ENCODE peak calls at places on chromosome 21, in eight cellular contexts. O is GM10248, F is astrocyte, P is choroid plexus epithelial cell, D is left lung, N is heart right ventricle, W is AG04450, X is endothelial cell. B is an unnamed sample.

GRCh38 chr21:15625363-15625762 is 104.4 kb upstream of the USP25 start:
- DNase-seq in O (no peak), F (no peak), P (peak), D (no peak), N (no peak), W (no peak), X (no peak), B (no peak)

GRCh38 chr21:36544545-36544944 is 64.6 kb upstream of the CLDN14 start:
- DNase-seq in O (no peak), F (no peak), P (no peak), D (no peak), N (no peak), W (no peak), X (no peak), B (no peak)

GRCh38 chr21:44441581-44442265 is 13.6 kb upstream of the LRRC3 start:
- DNase-seq in O (no peak), F (no peak), P (no peak), D (no peak), N (no peak), W (no peak), X (no peak), B (peak)

GRCh38 chr21:38968887-38969543 is 163.3 kb downstream of the ETS2 start:
- DNase-seq in O (no peak), F (no peak), P (no peak), D (no peak), N (no peak), W (no peak), X (no peak), B (no peak)

GRCh38 chr21:14533555-14534400 is 12.3 kb downstream of the SAMSN1 start:
- DNase-seq in O (peak), F (peak), P (peak), D (no peak), N (no peak), W (no peak), X (no peak), B (no peak)

GRCh38 chr21:37335053-37335452 is 31.5 kb upstream of the DYRK1A start:
- DNase-seq in O (no peak), F (no peak), P (no peak), D (no peak), N (no peak), W (no peak), X (no peak), B (no peak)

GRCh38 chr21:38277501-38278111 is 20.8 kb downstream of the KCNJ15 start:
- DNase-seq in O (no peak), F (peak), P (peak), D (peak), N (no peak), W (peak), X (no peak), B (peak)

GRCh38 chr21:45542242-45542666 is at the start of gene SLC19A1:
- DNase-seq in O (peak), F (no peak), P (peak), D (peak), N (peak), W (no peak), X (peak), B (peak)

GRCh38 chr21:28100366-28100765 is 892.3 kb downstream of the LTN1 start:
- DNase-seq in O (no peak), F (no peak), P (no peak), D (no peak), N (no peak), W (no peak), X (no peak), B (no peak)

GRCh38 chr21:46096997-46097825 is 701 bp upstream of the COL6A2 start:
- DNase-seq in O (peak), F (no peak), P (no peak), D (no peak), N (peak), W (no peak), X (peak), B (peak)

GRCh38 chr21:44509539-44509938 is 30.5 kb downstream of the KRTAP10-1 start:
- DNase-seq in O (no peak), F (no peak), P (no peak), D (peak), N (peak), W (no peak), X (no peak), B (no peak)

GRCh38 chr21:10641107-10641506 is 119.7 kb downstream of the TPTE start:
- DNase-seq in O (no peak), F (no peak), P (no peak), D (no peak), N (no peak), W (no peak), X (no peak), B (no peak)

GRCh38 chr21:45002381-45003204 is 62.8 kb downstream of the SLX9 start:
- DNase-seq in O (no peak), F (no peak), P (no peak), D (no peak), N (no peak), W (no peak), X (no peak), B (peak)

GRCh38 chr21:19535356-19535755 is 1131.8 kb upstream of the TMPRSS15 start:
- DNase-seq in O (no peak), F (no peak), P (no peak), D (no peak), N (no peak), W (no peak), X (no peak), B (no peak)

GRCh38 chr21:38649120-38649519 is 150.8 kb upstream of the ERG start:
- DNase-seq in O (no peak), F (no peak), P (no peak), D (no peak), N (no peak), W (no peak), X (no peak), B (no peak)

GRCh38 chr21:45695086-45695485 is 51.6 kb downstream of the PCBP3 start:
- DNase-seq in O (no peak), F (no peak), P (peak), D (no peak), N (no peak), W (no peak), X (peak), B (no peak)

GRCh38 chr21:21097425-21097824 is 99.2 kb downstream of the NCAM2 start:
- DNase-seq in O (no peak), F (no peak), P (no peak), D (no peak), N (no peak), W (no peak), X (no peak), B (no peak)

GRCh38 chr21:28605138-28605537 is 387.5 kb downstream of the LTN1 start:
- DNase-seq in O (peak), F (no peak), P (no peak), D (no peak), N (no peak), W (no peak), X (no peak), B (no peak)

GRCh38 chr21:35294231-35294898 is 245.3 kb upstream of the RUNX1 start:
- DNase-seq in O (no peak), F (no peak), P (no peak), D (no peak), N (no peak), W (no peak), X (no peak), B (no peak)

GRCh38 chr21:38830667-38831525 is 25.2 kb downstream of the ETS2 start:
- DNase-seq in O (peak), F (no peak), P (no peak), D (no peak), N (no peak), W (no peak), X (no peak), B (no peak)

GRCh38 chr21:34595457-34595856 is 19.5 kb downstream of the RCAN1 start:
- DNase-seq in O (no peak), F (no peak), P (peak), D (no peak), N (no peak), W (no peak), X (no peak), B (no peak)

GRCh38 chr21:46660505-46660904 is 25.0 kb downstream of the PRMT2 start:
- DNase-seq in O (no peak), F (no peak), P (no peak), D (no peak), N (no peak), W (no peak), X (no peak), B (no peak)

GRCh38 chr21:44837537-44837936 is 19.7 kb upstream of the SUMO3 start:
- DNase-seq in O (no peak), F (no peak), P (no peak), D (peak), N (no peak), W (no peak), X (no peak), B (no peak)

GRCh38 chr21:25350056-25350455 is 257.2 kb downstream of the MRPL39 start:
- DNase-seq in O (peak), F (no peak), P (peak), D (no peak), N (no peak), W (no peak), X (peak), B (no peak)

GRCh38 chr21:39006653-39007417 is 176.4 kb downstream of the PSMG1 start:
- DNase-seq in O (no peak), F (no peak), P (peak), D (peak), N (peak), W (no peak), X (no peak), B (no peak)

GRCh38 chr21:20257052-20257451 is 741.2 kb upstream of the NCAM2 start:
- DNase-seq in O (no peak), F (no peak), P (no peak), D (no peak), N (no peak), W (no peak), X (no peak), B (no peak)

GRCh38 chr21:35011681-35012080 is 37.4 kb downstream of the RUNX1 start:
- DNase-seq in O (no peak), F (peak), P (peak), D (no peak), N (no peak), W (peak), X (no peak), B (no peak)

GRCh38 chr21:28445081-28445830 is 547.4 kb downstream of the LTN1 start:
- DNase-seq in O (no peak), F (peak), P (peak), D (no peak), N (no peak), W (peak), X (no peak), B (no peak)

GRCh38 chr21:32256873-32257620 is 21.8 kb downstream of the MIS18A start:
- DNase-seq in O (no peak), F (peak), P (peak), D (peak), N (peak), W (peak), X (no peak), B (no peak)

GRCh38 chr21:16913010-16913409 is 599.8 kb upstream of the CXADR start:
- DNase-seq in O (no peak), F (no peak), P (no peak), D (no peak), N (no peak), W (no peak), X (no peak), B (no peak)

GRCh38 chr21:38365521-38365920 is 108.7 kb downstream of the KCNJ15 start:
- DNase-seq in O (no peak), F (no peak), P (no peak), D (no peak), N (no peak), W (no peak), X (no peak), B (no peak)

GRCh38 chr21:17731554-17731953 is 87.6 kb downstream of the C21orf91 start:
- DNase-seq in O (no peak), F (no peak), P (no peak), D (no peak), N (no peak), W (no peak), X (no peak), B (no peak)

GRCh38 chr21:43866233-43866632 is 1.2 kb downstream of the AGPAT3 start:
- DNase-seq in O (peak), F (peak), P (peak), D (no peak), N (peak), W (no peak), X (no peak), B (no peak)

GRCh38 chr21:45067462-45068285 is 6.7 kb upstream of the ADARB1 start:
- DNase-seq in O (no peak), F (no peak), P (no peak), D (no peak), N (no peak), W (no peak), X (no peak), B (no peak)

GRCh38 chr21:34996304-34997081 is 52.6 kb downstream of the RUNX1 start:
- DNase-seq in O (no peak), F (peak), P (peak), D (peak), N (no peak), W (no peak), X (no peak), B (no peak)

GRCh38 chr21:15255359-15256157 is 190.8 kb upstream of the NRIP1 start:
- DNase-seq in O (no peak), F (no peak), P (no peak), D (no peak), N (peak), W (no peak), X (no peak), B (peak)

GRCh38 chr21:35924714-35925301 is 135.5 kb downstream of the SETD4 start:
- DNase-seq in O (no peak), F (peak), P (peak), D (peak), N (no peak), W (peak), X (no peak), B (peak)

GRCh38 chr21:37367758-37368535 is 1.4 kb downstream of the DYRK1A start:
- DNase-seq in O (peak), F (peak), P (peak), D (peak), N (peak), W (no peak), X (peak), B (no peak)

DNA sequence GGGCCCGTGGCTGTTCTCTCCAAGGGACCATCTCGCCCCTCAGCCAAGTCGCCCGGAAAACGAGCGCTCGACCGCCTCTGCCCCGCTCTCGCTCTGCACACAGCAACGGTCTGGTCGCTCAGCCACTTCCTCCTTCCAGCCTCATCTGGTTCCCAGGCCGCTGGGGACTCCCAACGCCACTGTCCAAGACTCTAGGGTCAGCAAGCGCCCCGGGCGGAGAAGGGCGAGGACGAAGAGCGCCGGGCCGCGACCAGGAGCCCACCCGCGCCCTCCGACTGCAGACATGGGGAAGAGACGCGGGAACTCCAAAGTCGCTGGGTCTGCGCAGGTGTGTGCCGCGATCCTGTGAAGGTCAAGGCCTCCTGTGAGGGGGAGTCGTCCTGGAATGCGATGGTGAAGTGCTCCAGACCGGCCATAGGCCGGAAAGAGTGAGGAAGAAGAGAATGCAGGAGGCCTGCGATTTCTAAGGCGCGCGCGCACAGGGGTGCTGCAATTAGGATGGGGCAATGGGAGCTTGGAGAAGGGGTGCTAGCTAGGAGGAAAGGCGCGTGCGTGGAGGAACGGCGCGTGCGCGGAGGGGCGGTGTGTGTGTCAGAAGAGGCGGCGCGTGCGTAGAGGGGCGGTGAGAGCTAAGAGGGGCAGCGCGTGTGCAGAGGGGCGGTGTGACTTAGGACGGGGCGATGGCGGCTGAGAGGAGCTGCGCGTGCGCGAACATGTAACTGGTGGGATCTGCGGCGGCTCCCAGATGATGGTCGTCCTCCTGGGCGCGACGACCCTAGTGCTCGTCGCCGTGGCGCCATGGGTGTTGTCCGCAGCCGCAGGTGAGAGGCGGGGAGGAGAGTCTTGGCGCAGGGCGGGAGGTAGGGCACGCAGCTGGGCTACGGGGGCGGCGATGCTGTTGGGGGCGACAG is at the start of gene IFNAR1:
- DNase-seq in O (peak), F (peak), P (peak), D (peak), N (peak), W (peak), X (peak), B (peak)
- TF ChIP-seq CTCF in O (no peak), F (no peak), P (peak), D (no peak), N (no peak), W (no peak), X (no peak), B (no peak)

GRCh38 chr21:42652527-42653491 is 612 bp upstream of the PDE9A start:
- DNase-seq in O (no peak), F (no peak), P (peak), D (peak), N (peak), W (no peak), X (peak), B (peak)

GRCh38 chr21:42655797-42656770 is 2.7 kb downstream of the PDE9A start:
- DNase-seq in O (no peak), F (no peak), P (no peak), D (no peak), N (no peak), W (no peak), X (no peak), B (no peak)

GRCh38 chr21:42654913-42655796 is 1.7 kb downstream of the PDE9A start:
- DNase-seq in O (no peak), F (no peak), P (no peak), D (no peak), N (no peak), W (no peak), X (no peak), B (no peak)

GRCh38 chr21:42653492-42654061 is at the start of gene PDE9A:
- DNase-seq in O (no peak), F (no peak), P (no peak), D (no peak), N (no peak), W (no peak), X (peak), B (no peak)

GRCh38 chr21:42654179-42654912 is 925 bp downstream of the PDE9A start:
- DNase-seq in O (peak), F (no peak), P (no peak), D (no peak), N (no peak), W (no peak), X (peak), B (no peak)
- TF ChIP-seq CTCF in O (no peak), F (no peak), P (no peak), D (no peak), N (no peak), W (no peak), X (no peak), B (no peak)

GRCh38 chr21:31136891-31137290 is 98.6 kb upstream of the KRTAP19-8 start:
- DNase-seq in O (no peak), F (peak), P (peak), D (no peak), N (no peak), W (peak), X (no peak), B (no peak)
- TF ChIP-seq CTCF in O (peak), F (no peak), P (no peak), D (no peak), N (no peak), W (no peak), X (no peak), B (no peak)

DNA sequence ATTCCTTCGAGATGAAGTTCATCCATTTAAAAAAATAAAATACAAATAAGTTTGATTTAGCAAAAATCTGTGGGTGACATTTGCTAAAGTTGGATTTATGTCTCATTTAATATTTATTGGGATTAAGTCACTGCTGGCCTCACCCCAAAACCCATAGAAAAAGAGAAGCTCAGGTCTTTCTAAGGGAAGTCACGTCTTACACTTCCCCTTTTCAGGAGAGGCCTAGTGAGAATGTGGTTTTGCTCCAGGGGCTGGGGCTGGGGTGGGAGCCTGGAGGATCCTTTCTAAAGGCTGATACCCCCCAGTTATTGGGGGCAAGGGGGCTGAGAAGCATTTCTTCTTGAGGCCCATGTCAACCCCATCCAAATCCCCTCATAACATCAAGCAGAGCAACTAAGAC is 300.3 kb downstream of the DSCAM start:
- DNase-seq in O (no peak), F (no peak), P (no peak), D (no peak), N (no peak), W (no peak), X (no peak), B (no peak)
- TF ChIP-seq CTCF in O (no peak), F (no peak), P (no peak), D (no peak), N (no peak), W (no peak), X (no peak), B (no peak)

B was measured in CD14-positive monocyte.